ENCODE peak calls at places on chromosomes 3 and 15, in seven cellular contexts. O is cardiac muscle cell; C is hepatocyte; P is OCI-LY7; L is naive thymus-derived CD4-positive, alpha-beta T cell; X is neural progenitor cell; A is kidney. I is an unnamed sample.
A peak's percentile ranks its signal among the peaks of the same experiment; 100 is the strongest.

GRCh38 chr15:88637436-88637835 is 1.4 kb upstream of the ISG20 start:
- DNase-seq in L (no peak), X (no peak), P (no peak), O (no peak), C (no peak), A (no peak), I (no peak)

GRCh38 chr3:45095916-45096526 is 50.2 kb downstream of the CDCP1 start:
- DNase-seq in O (peak; percentile 58), C (no peak), L (no peak), A (no peak), X (no peak), P (no peak), I (no peak)

GRCh38 chr15:76206325-76206976 is 104.8 kb downstream of the ETFA start:
- DNase-seq in A (peak; percentile 92), C (peak; percentile 68), X (no peak), L (no peak), O (peak; percentile 86), P (no peak), I (no peak)

GRCh38 chr15:86167816-86168215 is 88.1 kb downstream of the AGBL1 start:
- DNase-seq in P (no peak), A (no peak), O (no peak), C (no peak), L (no peak), X (no peak), I (no peak)

GRCh38 chr3:171801738-171802600 is 8.3 kb downstream of the PLD1 start:
- DNase-seq in C (no peak), X (no peak), O (peak; percentile 91), P (no peak), L (no peak), A (no peak), I (no peak)

GRCh38 chr15:93029613-93030429 is 59.2 kb downstream of the RGMA start:
- DNase-seq in O (peak; percentile 37), A (peak; percentile 70), P (no peak), L (no peak), C (peak; percentile 30), X (no peak), I (no peak)

GRCh38 chr3:165653130-165653778 is 184.0 kb downstream of the BCHE start:
- DNase-seq in X (no peak), L (no peak), P (no peak), O (no peak), A (no peak), C (no peak), I (no peak)

GRCh38 chr15:89307046-89307587 is 27.5 kb downstream of the POLG start:
- DNase-seq in L (no peak), P (no peak), X (no peak), A (no peak), O (peak; percentile 26), C (no peak), I (no peak)

GRCh38 chr3:155554777-155555445 is 190.0 kb downstream of the PLCH1 start:
- DNase-seq in A (no peak), C (peak; percentile 75), X (no peak), O (no peak), L (peak; percentile 45), P (peak; percentile 50), I (no peak)

GRCh38 chr15:69568621-69569020 is 116.0 kb downstream of the RPLP1 start:
- DNase-seq in L (no peak), X (no peak), A (no peak), P (no peak), O (peak; percentile 85), C (no peak), I (no peak)

GRCh38 chr3:53161820-53162671 is 1.0 kb downstream of the PRKCD start:
- DNase-seq in X (peak; percentile 76), O (peak; percentile 18), L (peak; percentile 28), P (peak; percentile 71), A (no peak), C (peak; percentile 63), I (peak; percentile 29)
- H3K4me1 ChIP-seq in X (peaks cover 22% of the 10 kb centered on the region), O (no peaks in the 10 kb centered on the region), L (peaks cover 22% of the 10 kb centered on the region), P (peaks cover 79% of the 10 kb centered on the region), A (peaks cover 54% of the 10 kb centered on the region), C (peaks cover 38% of the 10 kb centered on the region), I (peaks cover 28% of the 10 kb centered on the region)

DNA sequence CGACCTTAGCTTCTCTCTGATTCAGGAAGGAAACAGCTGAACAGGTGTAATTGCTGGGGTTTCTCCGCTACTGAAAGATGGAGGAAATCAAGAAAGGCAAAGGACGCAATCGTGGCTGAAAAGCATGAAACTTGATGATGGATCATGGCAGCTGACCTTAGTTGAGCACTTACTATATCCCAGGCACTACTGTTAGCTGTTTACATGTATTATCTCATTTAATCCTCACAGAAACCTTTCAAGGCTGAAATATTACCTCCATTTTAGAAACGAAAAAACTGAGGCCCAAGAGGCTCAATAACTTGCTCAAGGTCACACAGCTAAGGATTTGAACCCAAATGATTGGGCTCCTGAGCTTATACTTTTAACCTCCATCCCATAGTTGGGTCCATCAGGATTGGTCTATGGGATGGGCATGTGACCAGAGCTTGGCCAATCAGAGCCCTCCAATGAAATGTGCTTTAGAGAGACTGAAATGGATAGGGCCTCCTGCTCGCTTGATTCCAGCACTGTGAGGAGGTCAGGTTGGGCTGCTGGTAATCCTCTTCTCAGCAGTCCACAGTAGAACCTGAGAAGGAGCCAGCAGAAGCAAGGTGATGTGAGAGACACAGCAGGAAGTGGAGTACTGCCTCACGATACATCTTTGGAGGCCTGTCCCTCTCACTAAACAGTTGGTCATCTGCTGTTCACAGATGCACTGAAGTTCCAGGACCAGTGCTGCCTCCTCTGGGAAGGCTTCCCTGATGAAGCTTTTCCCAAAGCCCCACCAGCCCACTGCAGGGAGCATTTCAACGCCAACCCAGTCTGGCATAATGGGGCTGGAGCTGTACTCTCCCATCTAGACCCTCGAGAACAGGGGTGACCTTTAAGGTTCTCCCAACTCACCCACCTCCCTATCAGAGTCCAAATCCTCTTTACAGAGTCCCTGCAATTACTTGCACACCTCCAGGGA is 10.4 kb downstream of the CLN6 start:
- DNase-seq in C (no peak), A (peak; percentile 7), O (no peak), L (no peak), X (no peak), P (no peak), I (no peak)
- H3K36me3 ChIP-seq in C (no peaks in the 10 kb centered on the region), A (no peaks in the 10 kb centered on the region), O (no peaks in the 10 kb centered on the region), L (no peaks in the 10 kb centered on the region), X (no peaks in the 10 kb centered on the region), P (peaks cover 79% of the 10 kb centered on the region), I (no peaks in the 10 kb centered on the region)

GRCh38 chr3:188342991-188343732 is 189.2 kb downstream of the LPP start:
- DNase-seq in A (no peak), P (no peak), L (no peak), O (no peak), X (no peak), C (no peak), I (no peak)
- H3K4me1 ChIP-seq in A (peaks cover 3% of the 10 kb centered on the region), P (peaks cover 12% of the 10 kb centered on the region), L (no peaks in the 10 kb centered on the region), O (peaks cover 19% of the 10 kb centered on the region), X (peaks cover 9% of the 10 kb centered on the region), C (peaks cover 17% of the 10 kb centered on the region), I (no peaks in the 10 kb centered on the region)

DNA sequence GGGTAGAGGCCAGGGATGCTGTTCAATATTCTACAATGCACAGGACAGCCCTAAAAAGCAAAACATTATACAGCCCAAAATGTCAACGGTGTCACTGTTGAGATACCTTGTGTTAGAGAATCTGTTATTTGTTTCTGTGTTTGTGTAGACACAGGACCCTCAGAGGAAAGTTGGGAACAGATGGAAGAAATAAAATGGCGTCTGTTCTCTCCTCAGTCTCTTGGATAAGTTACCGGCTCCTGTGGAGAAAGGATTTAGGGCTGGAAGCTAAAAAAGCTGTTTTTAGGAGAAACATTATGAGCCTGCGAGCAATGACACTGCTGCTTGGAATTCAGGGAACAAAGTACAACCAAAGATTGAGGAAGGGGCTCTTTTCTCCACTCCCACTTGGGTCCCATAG is 688.6 kb upstream of the ZNF385D start:
- DNase-seq in P (no peak), X (no peak), A (no peak), L (no peak), O (no peak), C (no peak), I (no peak)
- H3K36me3 ChIP-seq in P (no peaks in the 10 kb centered on the region), X (no peaks in the 10 kb centered on the region), A (no peaks in the 10 kb centered on the region), L (no peaks in the 10 kb centered on the region), O (no peaks in the 10 kb centered on the region), C (no peaks in the 10 kb centered on the region), I (no peaks in the 10 kb centered on the region)

GRCh38 chr3:151002582-151002981 is 30.1 kb upstream of the CLRN1 start:
- DNase-seq in L (no peak), P (no peak), A (no peak), X (no peak), O (no peak), C (no peak), I (no peak)
- H3K4me1 ChIP-seq in L (no peaks in the 10 kb centered on the region), P (no peaks in the 10 kb centered on the region), A (no peaks in the 10 kb centered on the region), X (peaks cover 10% of the 10 kb centered on the region), O (no peaks in the 10 kb centered on the region), C (peaks cover 7% of the 10 kb centered on the region), I (no peaks in the 10 kb centered on the region)

GRCh38 chr3:33060609-33061337 is 36.2 kb downstream of the GLB1 start:
- DNase-seq in X (no peak), A (no peak), O (no peak), L (peak; percentile 53), C (peak; percentile 62), P (peak; percentile 52), I (peak; percentile 70)

GRCh38 chr3:33063651-33064051 is 33.3 kb downstream of the GLB1 start:
- DNase-seq in O (peak; percentile 19), C (peak; percentile 34), A (no peak), X (no peak), L (no peak), P (peak; percentile 60), I (peak; percentile 87)

GRCh38 chr3:33064929-33065328 is 32.0 kb downstream of the GLB1 start:
- DNase-seq in P (peak; percentile 65), L (no peak), A (no peak), C (no peak), O (no peak), X (no peak), I (peak; percentile 38)

GRCh38 chr3:33061782-33062181 is 35.2 kb downstream of the GLB1 start:
- DNase-seq in P (peak; percentile 43), X (no peak), O (peak; percentile 49), L (no peak), C (peak; percentile 65), A (no peak), I (peak; percentile 90)

GRCh38 chr3:33062814-33063346 is 34.1 kb downstream of the GLB1 start:
- DNase-seq in C (no peak), L (no peak), O (no peak), P (no peak), A (no peak), X (no peak), I (peak; percentile 26)
- H3K36me3 ChIP-seq in C (no peaks in the 10 kb centered on the region), L (no peaks in the 10 kb centered on the region), O (no peaks in the 10 kb centered on the region), P (no peaks in the 10 kb centered on the region), A (peaks cover 33% of the 10 kb centered on the region), X (no peaks in the 10 kb centered on the region), I (peaks cover 3% of the 10 kb centered on the region)

GRCh38 chr3:47772788-47773187 is 8.9 kb downstream of the SMARCC1 start:
- DNase-seq in C (no peak), O (no peak), X (no peak), A (no peak), P (no peak), L (no peak), I (no peak)
- H3K4me1 ChIP-seq in C (no peaks in the 10 kb centered on the region), O (no peaks in the 10 kb centered on the region), X (no peaks in the 10 kb centered on the region), A (no peaks in the 10 kb centered on the region), P (peaks cover 4% of the 10 kb centered on the region), L (no peaks in the 10 kb centered on the region), I (peaks cover 5% of the 10 kb centered on the region)

DNA sequence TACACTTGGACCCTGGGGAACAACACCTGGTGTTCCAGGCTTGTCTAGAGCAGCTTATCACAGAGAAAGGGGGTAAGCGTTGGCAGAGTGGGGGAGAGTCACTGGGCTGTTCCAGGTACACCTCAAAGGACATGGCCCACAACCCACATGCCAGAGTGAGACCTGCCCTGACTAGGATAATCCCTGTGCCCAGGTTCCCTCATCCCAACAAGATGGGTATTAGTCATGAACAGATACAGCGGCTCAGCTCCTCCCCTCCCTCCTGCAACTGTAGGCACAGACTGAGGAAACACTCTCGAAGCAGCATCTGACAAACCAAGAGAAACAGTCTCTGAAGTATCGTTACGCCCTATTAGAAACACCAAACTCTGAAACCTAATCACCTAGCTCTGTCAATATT is 32.1 kb upstream of the RPS17 start:
- DNase-seq in P (no peak), L (no peak), O (peak; percentile 12), A (no peak), X (no peak), C (no peak), I (no peak)
- H3K36me3 ChIP-seq in P (no peaks in the 10 kb centered on the region), L (no peaks in the 10 kb centered on the region), O (no peaks in the 10 kb centered on the region), A (no peaks in the 10 kb centered on the region), X (no peaks in the 10 kb centered on the region), C (no peaks in the 10 kb centered on the region), I (no peaks in the 10 kb centered on the region)